ENCODE peak calls at places on chromosome 21, in seven cellular contexts. K is stimulated activated CD4-positive, alpha-beta T cell treated with anti-CD3 and anti-CD28 coated beads, Interleukin-4, amount 100 ng/mL, for 4 hours; G is LHCN-M2; C is cardiac fibroblast; A is GM12865; J is A673; T is keratinocyte. V is an unnamed sample.
A peak's percentile ranks its signal among the peaks of the same experiment; 100 is the strongest.

GRCh38 chr21:21295303-21295702 is 297.1 kb downstream of the NCAM2 start:
- DNase-seq in J (no peak), C (no peak), K (no peak), T (no peak), G (no peak), A (no peak), V (peak; percentile 7)

GRCh38 chr21:41926068-41926806 is 27.6 kb downstream of the C2CD2 start:
- DNase-seq in K (peak; percentile 8), C (peak; percentile 65), G (peak; percentile 70), T (no peak), J (peak; percentile 44), A (peak; percentile 78), V (peak; percentile 94)

GRCh38 chr21:45052960-45053359 is 21.4 kb upstream of the ADARB1 start:
- DNase-seq in K (no peak), G (no peak), T (no peak), A (no peak), J (no peak), C (no peak), V (no peak)

GRCh38 chr21:34986561-34987533 is 62.3 kb downstream of the RUNX1 start:
- DNase-seq in G (peak; percentile 87), A (peak; percentile 84), C (peak; percentile 61), J (no peak), K (peak; percentile 48), T (no peak), V (no peak)

GRCh38 chr21:31265293-31265692 is 78.8 kb downstream of the TIAM1 start:
- DNase-seq in A (no peak), K (no peak), G (no peak), T (no peak), C (peak; percentile 40), J (no peak), V (no peak)

GRCh38 chr21:17524635-17525034 is 11.8 kb downstream of the CXADR start:
- DNase-seq in T (no peak), A (no peak), K (no peak), G (no peak), J (no peak), C (no peak), V (no peak)

GRCh38 chr21:36551731-36552457 is 72.0 kb upstream of the CLDN14 start:
- DNase-seq in G (peak; percentile 50), T (no peak), C (peak; percentile 75), K (no peak), J (no peak), A (no peak), V (peak; percentile 57)

GRCh38 chr21:46551636-46552241 is 53.1 kb downstream of the S100B start:
- DNase-seq in K (peak; percentile 23), J (no peak), T (no peak), C (no peak), G (no peak), A (no peak), V (no peak)

GRCh38 chr21:36678538-36678937 is 20.4 kb upstream of the SIM2 start:
- DNase-seq in T (no peak), G (no peak), C (no peak), K (no peak), J (no peak), A (no peak), V (no peak)

GRCh38 chr21:29231781-29232548 is 66.8 kb upstream of the BACH1 start:
- DNase-seq in J (no peak), G (no peak), C (no peak), A (peak; percentile 44), T (no peak), K (no peak), V (no peak)

GRCh38 chr21:16815228-16815627 is 697.6 kb upstream of the CXADR start:
- DNase-seq in A (no peak), C (no peak), T (no peak), J (no peak), G (no peak), K (no peak), V (peak; percentile 18)

GRCh38 chr21:43279578-43279894 is 110.7 kb downstream of the CRYAA start:
- DNase-seq in A (no peak), C (no peak), G (no peak), K (no peak), J (no peak), T (no peak), V (no peak)

GRCh38 chr21:27498025-27498424 is 531.1 kb upstream of the ADAMTS5 start:
- DNase-seq in J (no peak), C (no peak), A (no peak), K (no peak), T (no peak), G (no peak), V (no peak)

GRCh38 chr21:45407629-45408247 is 2.8 kb downstream of the COL18A1 start:
- DNase-seq in T (no peak), G (no peak), A (no peak), C (no peak), K (no peak), J (no peak), V (no peak)

GRCh38 chr21:45029298-45029967 is 44.9 kb upstream of the ADARB1 start:
- DNase-seq in J (no peak), A (no peak), T (no peak), K (no peak), G (no peak), C (peak; percentile 50), V (no peak)

V was measured in OCI-M1.